ENCODE peak calls at places on chromosomes 5 and 9, in five cellular contexts. A, H, K, N and C are unnamed samples.

GRCh38 chr5:1048861-1049838 is 40.5 kb downstream of the NKD2 start:
- DNase-seq in N (no peak), H (no peak), A (no peak), K (no peak), C (no peak)

GRCh38 chr9:12884736-12885395 is 110.0 kb downstream of the LURAP1L start:
- DNase-seq in A (no peak), H (no peak), K (no peak), N (no peak), C (no peak)

GRCh38 chr5:1380011-1380817 is 35.3 kb upstream of the CLPTM1L start:
- DNase-seq in H (peak; percentile 58), N (peak; percentile 76), A (no peak), K (peak; percentile 54), C (peak; percentile 56)

GRCh38 chr9:109010676-109011655 is 2.3 kb downstream of the CTNNAL1 start:
- DNase-seq in K (peak; percentile 19), N (peak; percentile 65), H (no peak), A (no peak), C (no peak)

GRCh38 chr5:81751836-81752643 is 1.1 kb upstream of the SSBP2 start:
- DNase-seq in N (peak; percentile 55), K (no peak), A (peak; percentile 35), H (no peak), C (peak; percentile 42)

GRCh38 chr5:172009536-172010270 is 3.3 kb upstream of the FBXW11 start:
- DNase-seq in K (no peak), H (no peak), N (no peak), A (no peak), C (no peak)

GRCh38 chr5:77984587-77984986 is 208.4 kb upstream of the TBCA start:
- DNase-seq in H (no peak), K (no peak), N (peak; percentile 25), A (no peak), C (no peak)

GRCh38 chr9:84966876-84967830 is 297.6 kb downstream of the NTRK2 start:
- DNase-seq in K (no peak), H (no peak), A (no peak), N (no peak), C (no peak)

GRCh38 chr9:17251100-17251499 is 116.3 kb downstream of the CNTLN start:
- DNase-seq in N (no peak), K (no peak), H (no peak), A (no peak), C (no peak)

GRCh38 chr9:126894052-126894603 is 20.5 kb upstream of the RALGPS1 start:
- DNase-seq in N (no peak), K (no peak), A (no peak), H (no peak), C (no peak)

GRCh38 chr9:749712-750111 is 91.8 kb upstream of the DMRT1 start:
- DNase-seq in H (peak; percentile 49), N (no peak), K (peak; percentile 45), A (no peak), C (no peak)

GRCh38 chr5:128349044-128349629 is 188.9 kb downstream of the FBN2 start:
- DNase-seq in A (no peak), H (no peak), K (peak; percentile 66), N (no peak), C (peak; percentile 35)

GRCh38 chr5:181159286-181160143 is 12.1 kb downstream of the OR2V2 start:
- DNase-seq in K (peak; percentile 92), H (peak; percentile 86), N (peak; percentile 91), A (peak; percentile 84), C (peak; percentile 82)

GRCh38 chr5:28961806-28962205 is 1923.4 kb upstream of the CDH9 start:
- DNase-seq in A (no peak), K (no peak), N (no peak), H (no peak), C (no peak)

GRCh38 chr9:7103382-7104170 is 345.8 kb downstream of the KDM4C start:
- DNase-seq in H (no peak), A (no peak), N (no peak), K (no peak), C (no peak)

GRCh38 chr5:15346738-15347137 is 153.2 kb upstream of the FBXL7 start:
- DNase-seq in A (no peak), H (no peak), N (no peak), K (no peak), C (no peak)

GRCh38 chr9:17134843-17135577 is at the start of gene CNTLN:
- DNase-seq in H (peak; percentile 26), N (peak; percentile 93), K (peak; percentile 93), A (peak; percentile 92), C (peak; percentile 93)

GRCh38 chr5:67648201-67648671 is 451.6 kb upstream of the CD180 start:
- DNase-seq in N (peak; percentile 95), K (peak; percentile 63), H (no peak), A (peak; percentile 67), C (peak; percentile 41)

GRCh38 chr5:154860123-154860522 is 1.7 kb downstream of the CNOT8 start:
- DNase-seq in H (peak; percentile 29), K (peak; percentile 39), A (no peak), N (peak; percentile 70), C (peak; percentile 12)

GRCh38 chr5:35736280-35736679 is 118.6 kb downstream of the SPEF2 start:
- DNase-seq in N (no peak), A (no peak), K (no peak), H (no peak), C (no peak)

GRCh38 chr9:110030632-110031031 is 177.3 kb downstream of the C9orf152 start:
- DNase-seq in H (no peak), A (no peak), N (no peak), K (no peak), C (no peak)

GRCh38 chr5:89735108-89735507 is 674.4 kb downstream of the CETN3 start:
- DNase-seq in N (no peak), K (no peak), A (no peak), H (no peak), C (peak; percentile 11)

GRCh38 chr5:78927657-78928282 is 57.3 kb downstream of the ARSB start:
- DNase-seq in H (no peak), N (no peak), A (no peak), K (no peak), C (no peak)

DNA sequence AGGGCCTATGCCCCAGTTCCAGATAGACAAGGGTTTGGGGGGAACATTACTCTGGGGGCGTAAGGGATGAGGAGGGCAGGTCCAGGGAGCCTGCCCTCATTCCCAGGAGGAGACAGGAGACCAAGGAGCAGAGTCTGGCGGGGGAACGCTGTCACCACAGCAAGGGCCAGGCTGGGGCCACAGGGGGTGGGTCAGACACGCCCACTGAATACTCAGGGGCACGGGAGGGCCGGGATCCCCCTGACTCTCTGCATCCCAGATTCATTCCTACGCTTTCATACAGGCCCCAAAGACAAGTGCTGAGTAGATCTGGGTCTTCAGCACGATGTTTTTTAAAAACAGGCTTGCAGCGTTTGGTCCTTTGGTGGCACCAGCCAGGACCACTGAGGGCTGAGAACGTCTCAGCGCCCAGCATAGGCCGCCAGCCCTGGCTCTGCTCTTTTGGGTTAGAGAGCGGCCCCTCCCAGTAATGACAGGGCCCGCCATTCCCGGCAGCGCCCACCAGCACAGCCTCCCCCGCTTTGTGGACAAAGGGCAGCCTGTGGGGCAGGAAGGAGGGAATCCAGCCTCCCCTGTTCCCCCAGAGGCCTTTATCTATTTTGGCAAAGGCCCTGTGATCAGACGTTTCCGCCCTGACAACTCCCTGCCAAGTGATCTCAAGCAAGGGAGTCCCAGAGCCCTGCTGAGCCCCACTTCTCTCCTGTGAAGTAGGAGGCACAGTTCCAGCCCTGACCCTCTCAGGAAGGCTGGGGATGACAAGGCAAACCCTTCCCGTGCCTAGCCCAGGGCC is 24.9 kb downstream of the NEK6 start:
- DNase-seq in N (peak; percentile 91), H (no peak), A (peak; percentile 49), K (peak; percentile 62), C (peak; percentile 41)
- H3K4me1 ChIP-seq in N (peaks cover 74% of the 10 kb centered on the region), H (peaks cover 91% of the 10 kb centered on the region), A (peaks cover 100% of the 10 kb centered on the region), K (peaks cover 49% of the 10 kb centered on the region), C (peaks cover 69% of the 10 kb centered on the region)

DNA sequence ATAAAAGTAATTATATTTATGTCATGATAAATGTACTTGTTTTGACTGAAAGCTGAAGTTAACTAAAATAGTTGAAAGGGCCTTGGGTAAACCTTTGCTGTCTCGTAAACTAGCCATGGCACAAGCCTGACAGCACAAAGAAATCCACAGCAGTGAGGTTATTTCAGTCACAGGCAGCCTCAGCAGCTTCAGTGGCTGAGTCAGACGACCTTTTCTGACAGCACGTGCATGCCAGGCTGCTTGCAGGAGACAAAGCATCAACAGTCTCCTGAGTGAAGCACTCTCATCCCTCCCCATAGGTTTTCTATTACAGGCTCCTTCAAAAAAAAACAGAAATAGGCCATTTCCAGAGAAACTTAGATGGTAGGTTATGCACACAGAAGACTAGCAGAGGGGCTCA is 34.6 kb downstream of the OXCT1 start:
- DNase-seq in A (no peak), H (no peak), N (no peak), K (no peak), C (no peak)
- TF ChIP-seq POLR2A in A (no peak), H (no peak), N (no peak), K (no peak), C (no peak)

GRCh38 chr5:168746893-168747640 is 167.9 kb upstream of the PANK3 start:
- DNase-seq in K (no peak), A (no peak), N (no peak), H (no peak), C (no peak)
- H3K4me1 ChIP-seq in K (no peaks in the 10 kb centered on the region), A (no peaks in the 10 kb centered on the region), N (no peaks in the 10 kb centered on the region), H (no peaks in the 10 kb centered on the region), C (no peaks in the 10 kb centered on the region)

DNA sequence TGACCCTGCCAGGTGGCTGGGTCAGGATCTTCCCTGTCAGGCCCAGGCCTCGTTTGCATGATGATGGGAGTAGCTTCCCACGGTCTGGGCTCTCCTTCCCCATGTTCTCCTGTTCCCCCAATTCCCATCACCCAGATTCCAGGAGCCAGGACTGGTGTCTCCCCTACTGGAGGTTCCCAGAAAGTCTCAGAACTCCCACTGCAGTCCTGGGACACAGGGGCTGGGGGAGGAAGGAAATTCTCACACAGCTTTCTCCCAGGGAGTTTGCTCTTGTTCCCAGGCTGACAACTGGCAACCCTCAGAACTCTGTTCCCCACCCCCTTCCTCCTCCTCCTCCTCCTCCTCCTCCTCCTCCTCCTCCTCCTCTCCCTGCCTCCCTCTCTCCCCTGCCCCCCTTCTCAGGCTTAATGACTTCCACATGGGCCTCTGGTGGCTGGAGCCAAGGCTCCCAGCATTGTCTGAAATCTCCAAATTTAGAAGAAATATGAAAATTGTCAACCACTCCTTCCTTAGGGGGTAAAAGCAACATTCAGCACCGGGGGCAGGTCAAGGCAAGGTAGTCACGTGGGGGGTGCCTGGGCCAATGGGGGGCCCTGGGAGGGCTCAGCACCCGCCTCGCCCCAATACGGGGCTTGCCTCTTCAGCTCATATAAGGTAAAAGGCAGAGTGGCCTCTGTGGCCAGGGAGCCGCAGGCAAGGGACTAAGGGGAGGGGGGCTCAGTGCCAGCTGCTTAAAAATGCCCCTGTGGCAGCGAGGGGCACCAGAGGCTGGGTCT is 27.3 kb upstream of the IL17B start:
- DNase-seq in N (peak; percentile 83), H (no peak), K (peak; percentile 70), A (peak; percentile 59), C (peak; percentile 20)
- TF ChIP-seq POLR2A in N (peak; percentile 84), H (peak; percentile 43), K (peak; percentile 90), A (peak; percentile 71), C (peak; percentile 47)

GRCh38 chr5:177354256-177354655 is 2.8 kb upstream of the LMAN2 start:
- DNase-seq in K (no peak), A (no peak), N (no peak), H (no peak), C (no peak)
- H3K4me1 ChIP-seq in K (peaks cover 26% of the 10 kb centered on the region), A (peaks cover 29% of the 10 kb centered on the region), N (peaks cover 16% of the 10 kb centered on the region), H (peaks cover 44% of the 10 kb centered on the region), C (peaks cover 21% of the 10 kb centered on the region)